ENCODE peak calls at places on chromosome 13, in seven cellular contexts. V, P, U, Q, I, T and J are unnamed samples.

GRCh38 chr13:98878421-98879126 is 99.3 kb downstream of the DOCK9 start:
- DNase-seq in U (no peak), T (no peak), Q (no peak), P (no peak), I (no peak), V (no peak), J (no peak)

GRCh38 chr13:37608750-37609339 is 10.3 kb upstream of the POSTN start:
- DNase-seq in T (no peak), U (no peak), Q (no peak), V (no peak), P (no peak), I (no peak), J (no peak)

GRCh38 chr13:80341771-80342271 is 895 bp upstream of the SPRY2 start:
- DNase-seq in U (peak), P (peak), V (peak), I (peak), T (no peak), Q (peak), J (peak)

GRCh38 chr13:41401371-41401770 is 56.0 kb upstream of the RGCC start:
- DNase-seq in Q (peak), U (no peak), I (no peak), T (no peak), P (no peak), V (no peak), J (no peak)

GRCh38 chr13:66847541-66847940 is 382.6 kb downstream of the PCDH9 start:
- DNase-seq in V (no peak), T (no peak), I (no peak), Q (no peak), U (no peak), P (no peak), J (no peak)

GRCh38 chr13:65921933-65922332 is 1308.2 kb downstream of the PCDH9 start:
- DNase-seq in U (no peak), P (peak), T (no peak), Q (no peak), I (no peak), V (no peak), J (no peak)

GRCh38 chr13:84400711-84401110 is 518.4 kb upstream of the SLITRK1 start:
- DNase-seq in V (no peak), Q (no peak), T (no peak), U (no peak), P (peak), I (no peak), J (no peak)

GRCh38 chr13:27151798-27152599 is 19.6 kb downstream of the USP12 start:
- DNase-seq in U (no peak), Q (no peak), P (no peak), V (no peak), T (no peak), I (no peak), J (no peak)

GRCh38 chr13:26343816-26344215 is 89.9 kb downstream of the CDK8 start:
- DNase-seq in V (no peak), I (no peak), T (no peak), Q (no peak), P (no peak), U (no peak), J (no peak)

GRCh38 chr13:20902438-20903163 is at the start of gene XPO4:
- DNase-seq in I (peak), Q (peak), V (peak), P (peak), T (peak), U (peak), J (peak)

GRCh38 chr13:93235258-93236015 is 8.8 kb downstream of the GPC6 start:
- DNase-seq in U (no peak), Q (no peak), I (peak), T (no peak), V (no peak), P (peak), J (no peak)

GRCh38 chr13:62246581-62246980 is 830.9 kb upstream of the PCDH20 start:
- DNase-seq in T (no peak), P (no peak), V (no peak), Q (no peak), I (no peak), U (no peak), J (no peak)

GRCh38 chr13:20461481-20461859 is 64.2 kb downstream of the CRYL1 start:
- DNase-seq in P (no peak), U (no peak), I (no peak), Q (no peak), T (no peak), V (no peak), J (no peak)